ENCODE peak calls at places on chromosomes 12 and 14, in four cellular contexts. T is stomach, H is A673, M is kidney epithelial cell. U is an unnamed sample.

GRCh38 chr12:115097406-115097805 is 413.4 kb upstream of the TBX3 start:
- DNase-seq in T (no peak), H (no peak), M (no peak), U (no peak)

GRCh38 chr12:98645572-98646067 is 530 bp downstream of the APAF1 start:
- DNase-seq in T (peak; percentile 27), H (peak; percentile 31), M (no peak), U (no peak)

GRCh38 chr14:36300337-36300736 is 20.1 kb downstream of the MBIP start:
- DNase-seq in T (no peak), H (no peak), M (no peak), U (no peak)

GRCh38 chr12:50785406-50785805 is 21.5 kb downstream of the ATF1 start:
- DNase-seq in T (no peak), H (no peak), M (no peak), U (no peak)

GRCh38 chr12:128938886-128939285 is 85.6 kb downstream of the GLT1D1 start:
- DNase-seq in T (no peak), H (no peak), M (no peak), U (no peak)

GRCh38 chr12:105935981-105936380 is 202.8 kb downstream of the NUAK1 start:
- DNase-seq in T (no peak), H (no peak), M (no peak), U (no peak)

GRCh38 chr14:55071051-55071450 is 19.6 kb downstream of the MAPK1IP1L start:
- DNase-seq in T (no peak), H (no peak), M (no peak), U (no peak)

GRCh38 chr14:54187439-54187838 is 209.4 kb upstream of the CDKN3 start:
- DNase-seq in T (no peak), H (no peak), M (no peak), U (no peak)

GRCh38 chr12:91871751-91872150 is 273.9 kb downstream of the BTG1 start:
- DNase-seq in T (no peak), H (no peak), M (no peak), U (no peak)

GRCh38 chr12:69389836-69390235 is 30.3 kb downstream of the YEATS4 start:
- DNase-seq in T (no peak), H (peak; percentile 33), M (no peak), U (peak; percentile 31)

GRCh38 chr12:13350381-13350780 is 153.9 kb downstream of the EMP1 start:
- DNase-seq in T (no peak), H (no peak), M (no peak), U (no peak)

GRCh38 chr12:125220404-125221273 is 155.4 kb downstream of the AACS start:
- DNase-seq in T (peak; percentile 82), H (peak; percentile 25), M (no peak), U (no peak)

GRCh38 chr14:36663404-36664321 is 2.0 kb downstream of the PAX9 start:
- DNase-seq in T (no peak), H (peak; percentile 53), M (no peak), U (no peak)

GRCh38 chr14:58647777-58648176 is 10.0 kb downstream of the DACT1 start:
- DNase-seq in T (no peak), H (no peak), M (no peak), U (no peak)

GRCh38 chr12:104275689-104276088 is 27.9 kb upstream of the EID3 start:
- DNase-seq in T (no peak), H (no peak), M (no peak), U (no peak)

GRCh38 chr14:100472094-100472455 is 115.1 kb downstream of the BEGAIN start:
- DNase-seq in T (no peak), H (no peak), M (no peak), U (no peak)

GRCh38 chr12:70994217-70994788 is 73.8 kb upstream of the PTPRR start:
- DNase-seq in T (no peak), H (no peak), M (no peak), U (peak; percentile 95)

GRCh38 chr12:120490833-120491512 is 4.9 kb upstream of the DYNLL1 start:
- DNase-seq in T (no peak), H (no peak), M (no peak), U (no peak)

GRCh38 chr14:74571441-74571841 is 40.6 kb downstream of the LTBP2 start:
- DNase-seq in T (no peak), H (no peak), M (no peak), U (no peak)

GRCh38 chr12:62632521-62632920 is 165.9 kb downstream of the MON2 start:
- DNase-seq in T (no peak), H (peak; percentile 41), M (no peak), U (no peak)

GRCh38 chr14:58866386-58866785 is 228.6 kb downstream of the DACT1 start:
- DNase-seq in T (no peak), H (no peak), M (no peak), U (no peak)

GRCh38 chr12:47736877-47737676 is 11.8 kb upstream of the ENDOU start:
- DNase-seq in T (peak; percentile 88), H (no peak), M (no peak), U (no peak)

GRCh38 chr12:103783744-103784664 is 57.0 kb downstream of the NT5DC3 start:
- DNase-seq in T (peak; percentile 64), H (no peak), M (no peak), U (no peak)

GRCh38 chr12:499837-500458 is 40.2 kb downstream of the B4GALNT3 start:
- DNase-seq in T (peak; percentile 30), H (no peak), M (no peak), U (no peak)

GRCh38 chr12:6935551-6936377 is 7.9 kb upstream of the RNU7-1 start:
- DNase-seq in T (no peak), H (no peak), M (no peak), U (no peak)

GRCh38 chr14:63544641-63545234 is 1.6 kb upstream of the PPP2R5E start:
- DNase-seq in T (no peak), H (peak; percentile 23), M (no peak), U (no peak)

GRCh38 chr14:96587823-96588385 is 85.7 kb downstream of the PAPOLA start:
- DNase-seq in T (no peak), H (no peak), M (no peak), U (no peak)

GRCh38 chr14:47715330-47715729 is 39.9 kb upstream of the MDGA2 start:
- DNase-seq in T (no peak), H (no peak), M (peak; percentile 35), U (no peak)

GRCh38 chr14:92546347-92547053 is 32.9 kb downstream of the RIN3 start:
- DNase-seq in T (no peak), H (peak; percentile 13), M (no peak), U (no peak)

GRCh38 chr12:56122637-56123036 is 4.6 kb downstream of the ZC3H10 start:
- DNase-seq in T (no peak), H (no peak), M (no peak), U (no peak)

GRCh38 chr14:95040723-95041476 is 116.4 kb downstream of the DICER1 start:
- DNase-seq in T (peak; percentile 20), H (no peak), M (no peak), U (no peak)

DNA sequence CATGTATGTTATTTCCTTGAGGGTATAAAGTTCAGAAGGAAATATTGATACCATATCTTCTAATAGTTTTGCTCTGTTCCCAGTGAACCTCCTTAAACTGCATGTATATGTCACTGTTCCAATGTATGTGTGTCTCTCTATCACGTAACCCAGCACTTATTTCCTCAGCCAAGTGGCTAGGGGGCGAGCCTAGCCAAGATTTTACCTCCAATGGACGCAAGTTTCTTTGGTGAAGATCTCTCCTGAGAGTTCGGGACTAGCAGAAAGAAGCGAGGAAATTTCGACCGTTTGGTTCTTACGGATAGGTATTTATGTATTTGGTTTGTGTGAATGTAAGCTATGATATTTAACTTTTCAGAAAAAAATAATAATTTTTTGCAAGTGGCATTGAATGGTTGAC is 2.5 kb downstream of the SFSWAP start:
- DNase-seq in T (no peak), H (no peak), M (no peak), U (no peak)
- TF ChIP-seq CTCF in T (no peak), H (no peak), M (no peak), U (no peak)

DNA sequence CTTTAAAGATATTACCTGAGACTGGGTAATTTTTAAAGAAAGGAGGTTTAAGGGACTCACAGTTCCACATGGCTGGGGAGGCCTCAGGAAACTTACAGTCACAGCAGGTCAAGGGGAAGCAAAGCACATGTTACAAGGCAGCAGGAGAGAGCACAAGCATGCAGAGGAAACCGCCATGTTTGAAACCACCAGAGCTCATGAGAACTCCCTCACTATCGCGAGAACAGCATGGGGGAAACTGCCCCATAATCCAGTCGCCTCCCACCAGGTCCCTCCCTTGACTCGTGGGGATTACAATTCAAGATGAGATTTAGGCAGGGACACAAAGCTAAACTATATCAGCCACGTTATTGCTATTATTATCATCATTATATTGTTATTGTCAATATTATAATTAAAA is 138.8 kb downstream of the RIMBP2 start:
- DNase-seq in T (no peak), H (no peak), M (no peak), U (no peak)
- H3K4me3 ChIP-seq in T (no peak overlapping the region), H (no peak overlapping the region), M (no peak overlapping the region), U (no peak overlapping the region)

GRCh38 chr14:104295681-104296387 is 157.4 kb downstream of the KIF26A start:
- DNase-seq in T (no peak), H (no peak), M (no peak), U (no peak)

GRCh38 chr14:104298458-104298857 is 160.1 kb downstream of the KIF26A start:
- DNase-seq in T (no peak), H (no peak), M (no peak), U (no peak)

GRCh38 chr14:104296388-104297312 is 158.3 kb downstream of the KIF26A start:
- DNase-seq in T (no peak), H (peak; percentile 93), M (no peak), U (no peak)

GRCh38 chr14:104297721-104298401 is 159.5 kb downstream of the KIF26A start:
- DNase-seq in T (no peak), H (no peak), M (no peak), U (no peak)

DNA sequence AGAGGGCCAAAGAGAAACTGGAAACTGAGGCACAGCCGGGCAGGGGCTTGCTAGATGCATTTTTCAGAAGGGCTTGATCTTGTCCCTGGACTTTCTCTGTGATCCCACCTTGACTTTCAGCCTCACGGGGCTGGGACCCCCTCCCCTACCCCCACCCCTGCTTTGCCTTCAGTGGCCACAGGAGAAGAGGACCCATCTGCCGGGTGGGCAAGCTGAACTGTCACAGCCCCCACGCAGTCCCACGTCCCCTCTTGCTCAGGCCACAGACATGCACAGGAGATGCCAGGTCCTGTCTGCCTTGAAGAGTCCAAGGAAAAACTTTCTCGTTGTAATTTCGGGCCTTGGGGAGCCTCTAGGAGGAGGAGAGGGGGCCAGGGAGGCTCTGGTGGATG is 158.9 kb downstream of the KIF26A start:
- DNase-seq in T (no peak), H (no peak), M (no peak), U (no peak)
- TF ChIP-seq CTCF in T (no peak), H (no peak), M (no peak), U (no peak)

GRCh38 chr12:133201888-133202287 is 20.6 kb downstream of the ZNF268 start:
- DNase-seq in T (no peak), H (no peak), M (no peak), U (no peak)

GRCh38 chr12:133203344-133204263 is 22.3 kb downstream of the ZNF268 start:
- DNase-seq in T (no peak), H (no peak), M (no peak), U (no peak)

GRCh38 chr12:133204264-133204603 is 22.9 kb downstream of the ZNF268 start:
- DNase-seq in T (no peak), H (no peak), M (no peak), U (no peak)

GRCh38 chr12:133202493-133203343 is 21.4 kb downstream of the ZNF268 start:
- DNase-seq in T (no peak), H (no peak), M (no peak), U (no peak)

DNA sequence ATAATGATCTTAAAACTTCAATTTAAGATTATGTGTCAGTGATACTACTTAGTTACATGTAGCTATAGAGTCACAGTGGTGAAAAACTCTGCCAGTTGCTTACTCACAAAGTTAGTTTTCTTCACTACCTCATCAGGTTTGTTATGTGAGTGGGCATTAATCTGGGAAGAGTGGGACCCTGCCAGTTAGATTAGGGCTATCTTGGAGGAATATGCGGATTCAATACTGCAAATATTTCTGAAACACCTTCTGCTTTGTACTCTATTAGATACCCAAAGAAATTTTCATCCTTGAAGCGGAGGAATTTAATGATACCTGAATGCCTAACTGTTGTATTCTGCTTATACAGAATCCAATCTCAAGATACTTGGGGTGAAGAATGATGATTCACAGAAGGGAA is 25.1 kb downstream of the ZNF268 start:
- DNase-seq in T (no peak), H (no peak), M (no peak), U (no peak)
- H3K4me3 ChIP-seq in T (no peak overlapping the region), H (no peak overlapping the region), M (no peak overlapping the region), U (no peak overlapping the region)